ENCODE peak calls at places on chromosomes 11 and 22, in ten cellular contexts. One of them, this sample, is unnamed.

GRCh38 chr11:134223066-134223465 is 701 bp downstream of the NCAPD3 start:
- DNase-seq in colonic mucosa: peak; percentile 25
- DNase-seq in H9: no peak
- DNase-seq in HL-60: no peak
- DNase-seq in endodermal cell: no peak
- DNase-seq in psoas muscle: no peak
- DNase-seq in stomach: no peak
- DNase-seq in HCT116: no peak
- DNase-seq in MCF 10A: peak; percentile 14
- DNase-seq in breast epithelium: no peak
- DNase-seq in this sample: no peak

GRCh38 chr11:68383976-68384501 is 71.6 kb downstream of the LRP5 start:
- DNase-seq in colonic mucosa: peak; percentile 79
- DNase-seq in H9: peak; percentile 76
- DNase-seq in HL-60: peak; percentile 18
- DNase-seq in endodermal cell: peak; percentile 94
- DNase-seq in psoas muscle: peak; percentile 67
- DNase-seq in stomach: peak; percentile 71
- DNase-seq in HCT116: peak; percentile 24
- DNase-seq in MCF 10A: peak; percentile 54
- DNase-seq in breast epithelium: no peak
- DNase-seq in this sample: peak; percentile 55

GRCh38 chr11:2940166-2940929 is 11.1 kb upstream of the PHLDA2 start:
- DNase-seq in colonic mucosa: peak; percentile 87
- DNase-seq in H9: peak; percentile 29
- DNase-seq in HL-60: no peak
- DNase-seq in endodermal cell: peak; percentile 56
- DNase-seq in psoas muscle: peak; percentile 55
- DNase-seq in stomach: peak; percentile 70
- DNase-seq in HCT116: peak; percentile 53
- DNase-seq in MCF 10A: peak; percentile 75
- DNase-seq in breast epithelium: peak; percentile 71
- DNase-seq in this sample: no peak

GRCh38 chr11:10327254-10327653 is 22.4 kb downstream of the ADM start:
- DNase-seq in colonic mucosa: no peak
- DNase-seq in H9: no peak
- DNase-seq in HL-60: peak; percentile 50
- DNase-seq in endodermal cell: no peak
- DNase-seq in psoas muscle: no peak
- DNase-seq in stomach: no peak
- DNase-seq in HCT116: no peak
- DNase-seq in MCF 10A: peak; percentile 36
- DNase-seq in breast epithelium: no peak
- DNase-seq in this sample: no peak

GRCh38 chr11:62647609-62648005 is 1.2 kb upstream of the GANAB start:
- DNase-seq in colonic mucosa: no peak
- DNase-seq in H9: no peak
- DNase-seq in HL-60: no peak
- DNase-seq in endodermal cell: no peak
- DNase-seq in psoas muscle: no peak
- DNase-seq in stomach: no peak
- DNase-seq in HCT116: no peak
- DNase-seq in MCF 10A: no peak
- DNase-seq in breast epithelium: no peak
- DNase-seq in this sample: no peak

GRCh38 chr11:72395993-72396392 is 38.3 kb downstream of the CLPB start:
- DNase-seq in colonic mucosa: no peak
- DNase-seq in H9: no peak
- DNase-seq in HL-60: no peak
- DNase-seq in endodermal cell: no peak
- DNase-seq in psoas muscle: no peak
- DNase-seq in stomach: no peak
- DNase-seq in HCT116: no peak
- DNase-seq in MCF 10A: no peak
- DNase-seq in breast epithelium: no peak
- DNase-seq in this sample: no peak

GRCh38 chr11:110473666-110474065 is 43.9 kb downstream of the FDX1 start:
- DNase-seq in colonic mucosa: no peak
- DNase-seq in H9: no peak
- DNase-seq in HL-60: no peak
- DNase-seq in endodermal cell: no peak
- DNase-seq in psoas muscle: no peak
- DNase-seq in stomach: no peak
- DNase-seq in HCT116: no peak
- DNase-seq in MCF 10A: no peak
- DNase-seq in breast epithelium: no peak
- DNase-seq in this sample: no peak

GRCh38 chr22:33806191-33806590 is 114.1 kb downstream of the LARGE1 start:
- DNase-seq in colonic mucosa: no peak
- DNase-seq in H9: no peak
- DNase-seq in HL-60: no peak
- DNase-seq in endodermal cell: no peak
- DNase-seq in psoas muscle: no peak
- DNase-seq in stomach: no peak
- DNase-seq in HCT116: no peak
- DNase-seq in MCF 10A: no peak
- DNase-seq in breast epithelium: no peak
- DNase-seq in this sample: no peak

GRCh38 chr11:33747969-33748368 is 11.7 kb upstream of the CD59 start:
- DNase-seq in colonic mucosa: no peak
- DNase-seq in H9: no peak
- DNase-seq in HL-60: no peak
- DNase-seq in endodermal cell: no peak
- DNase-seq in psoas muscle: no peak
- DNase-seq in stomach: no peak
- DNase-seq in HCT116: no peak
- DNase-seq in MCF 10A: no peak
- DNase-seq in breast epithelium: no peak
- DNase-seq in this sample: no peak

GRCh38 chr11:88886796-88887195 is 179.0 kb downstream of the GRM5 start:
- DNase-seq in colonic mucosa: peak; percentile 33
- DNase-seq in H9: peak; percentile 43
- DNase-seq in HL-60: peak; percentile 0
- DNase-seq in endodermal cell: peak; percentile 75
- DNase-seq in psoas muscle: no peak
- DNase-seq in stomach: no peak
- DNase-seq in HCT116: peak; percentile 55
- DNase-seq in MCF 10A: peak; percentile 82
- DNase-seq in breast epithelium: no peak
- DNase-seq in this sample: no peak

GRCh38 chr11:100785148-100785983 is 98.3 kb downstream of the ARHGAP42 start:
- DNase-seq in colonic mucosa: no peak
- DNase-seq in H9: peak; percentile 45
- DNase-seq in HL-60: no peak
- DNase-seq in endodermal cell: peak; percentile 72
- DNase-seq in psoas muscle: no peak
- DNase-seq in stomach: peak; percentile 42
- DNase-seq in HCT116: no peak
- DNase-seq in MCF 10A: no peak
- DNase-seq in breast epithelium: no peak
- DNase-seq in this sample: no peak

GRCh38 chr11:76419896-76420295 is 24.9 kb upstream of the EMSY start:
- DNase-seq in colonic mucosa: no peak
- DNase-seq in H9: peak; percentile 46
- DNase-seq in HL-60: no peak
- DNase-seq in endodermal cell: peak; percentile 74
- DNase-seq in psoas muscle: no peak
- DNase-seq in stomach: no peak
- DNase-seq in HCT116: no peak
- DNase-seq in MCF 10A: peak; percentile 16
- DNase-seq in breast epithelium: no peak
- DNase-seq in this sample: no peak
- TF ChIP-seq CTCF in colonic mucosa: peak; percentile 24
- TF ChIP-seq CTCF in H9: peak; percentile 73
- TF ChIP-seq CTCF in HL-60: peak; percentile 64
- TF ChIP-seq CTCF in endodermal cell: peak; percentile 80
- TF ChIP-seq CTCF in psoas muscle: peak; percentile 22
- TF ChIP-seq CTCF in stomach: no peak
- TF ChIP-seq CTCF in HCT116: peak; percentile 58
- TF ChIP-seq CTCF in MCF 10A: peak; percentile 10
- TF ChIP-seq CTCF in breast epithelium: no peak
- TF ChIP-seq CTCF in this sample: no peak

GRCh38 chr11:107969219-107969618 is 39.5 kb upstream of the CUL5 start:
- DNase-seq in colonic mucosa: no peak
- DNase-seq in H9: peak; percentile 36
- DNase-seq in HL-60: no peak
- DNase-seq in endodermal cell: no peak
- DNase-seq in psoas muscle: no peak
- DNase-seq in stomach: no peak
- DNase-seq in HCT116: peak; percentile 7
- DNase-seq in MCF 10A: no peak
- DNase-seq in breast epithelium: no peak
- DNase-seq in this sample: no peak
- TF ChIP-seq CTCF in colonic mucosa: no peak
- TF ChIP-seq CTCF in H9: peak; percentile 41
- TF ChIP-seq CTCF in HL-60: no peak
- TF ChIP-seq CTCF in endodermal cell: peak; percentile 58
- TF ChIP-seq CTCF in psoas muscle: no peak
- TF ChIP-seq CTCF in stomach: no peak
- TF ChIP-seq CTCF in HCT116: peak; percentile 11
- TF ChIP-seq CTCF in MCF 10A: no peak
- TF ChIP-seq CTCF in breast epithelium: no peak
- TF ChIP-seq CTCF in this sample: no peak

GRCh38 chr22:20756846-20757245 is 17.1 kb upstream of the SERPIND1 start:
- DNase-seq in colonic mucosa: no peak
- DNase-seq in H9: no peak
- DNase-seq in HL-60: no peak
- DNase-seq in endodermal cell: no peak
- DNase-seq in psoas muscle: no peak
- DNase-seq in stomach: no peak
- DNase-seq in HCT116: no peak
- DNase-seq in MCF 10A: no peak
- DNase-seq in breast epithelium: no peak
- DNase-seq in this sample: no peak

GRCh38 chr22:20762233-20762796 is 11.6 kb upstream of the SERPIND1 start:
- DNase-seq in colonic mucosa: no peak
- DNase-seq in H9: no peak
- DNase-seq in HL-60: no peak
- DNase-seq in endodermal cell: no peak
- DNase-seq in psoas muscle: no peak
- DNase-seq in stomach: no peak
- DNase-seq in HCT116: no peak
- DNase-seq in MCF 10A: no peak
- DNase-seq in breast epithelium: no peak
- DNase-seq in this sample: no peak

GRCh38 chr22:20760084-20760483 is 13.8 kb upstream of the SERPIND1 start:
- DNase-seq in colonic mucosa: no peak
- DNase-seq in H9: no peak
- DNase-seq in HL-60: no peak
- DNase-seq in endodermal cell: no peak
- DNase-seq in psoas muscle: no peak
- DNase-seq in stomach: no peak
- DNase-seq in HCT116: no peak
- DNase-seq in MCF 10A: no peak
- DNase-seq in breast epithelium: no peak
- DNase-seq in this sample: no peak

GRCh38 chr22:20761536-20761935 is 12.4 kb upstream of the SERPIND1 start:
- DNase-seq in colonic mucosa: no peak
- DNase-seq in H9: no peak
- DNase-seq in HL-60: no peak
- DNase-seq in endodermal cell: no peak
- DNase-seq in psoas muscle: no peak
- DNase-seq in stomach: no peak
- DNase-seq in HCT116: no peak
- DNase-seq in MCF 10A: no peak
- DNase-seq in breast epithelium: no peak
- DNase-seq in this sample: no peak

DNA sequence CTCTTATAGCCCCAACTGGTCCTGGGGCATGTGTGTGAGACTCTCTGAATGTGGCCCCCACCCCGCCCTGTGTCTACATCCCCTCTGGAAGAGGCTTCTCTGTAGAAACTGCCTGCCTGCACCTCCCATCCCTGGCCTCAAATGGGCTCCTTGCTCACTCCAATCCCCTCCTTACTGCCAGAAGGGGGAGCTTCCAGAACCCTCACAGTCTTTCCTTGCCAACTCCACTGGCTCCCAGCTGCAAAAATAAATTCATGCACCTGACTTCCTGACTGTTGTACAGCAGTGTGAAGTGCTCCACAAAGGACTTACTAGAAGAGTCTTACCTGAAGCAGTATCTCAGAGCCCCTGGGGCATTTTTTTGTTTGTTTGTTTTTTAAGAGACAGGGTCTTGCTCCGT is 15.2 kb upstream of the SERPIND1 start:
- DNase-seq in colonic mucosa: no peak
- DNase-seq in H9: peak; percentile 46
- DNase-seq in HL-60: no peak
- DNase-seq in endodermal cell: peak; percentile 53
- DNase-seq in psoas muscle: no peak
- DNase-seq in stomach: no peak
- DNase-seq in HCT116: no peak
- DNase-seq in MCF 10A: peak; percentile 14
- DNase-seq in breast epithelium: no peak
- DNase-seq in this sample: no peak
- TF ChIP-seq CTCF in colonic mucosa: no peak
- TF ChIP-seq CTCF in H9: peak; percentile 55
- TF ChIP-seq CTCF in HL-60: no peak
- TF ChIP-seq CTCF in endodermal cell: peak; percentile 68
- TF ChIP-seq CTCF in psoas muscle: no peak
- TF ChIP-seq CTCF in stomach: no peak
- TF ChIP-seq CTCF in HCT116: peak; percentile 34
- TF ChIP-seq CTCF in MCF 10A: no peak
- TF ChIP-seq CTCF in breast epithelium: no peak
- TF ChIP-seq CTCF in this sample: no peak

GRCh38 chr22:23534201-23534850 is 45.8 kb downstream of the IGLL1 start:
- DNase-seq in colonic mucosa: no peak
- DNase-seq in H9: peak; percentile 41
- DNase-seq in HL-60: no peak
- DNase-seq in endodermal cell: no peak
- DNase-seq in psoas muscle: no peak
- DNase-seq in stomach: no peak
- DNase-seq in HCT116: no peak
- DNase-seq in MCF 10A: no peak
- DNase-seq in breast epithelium: no peak
- DNase-seq in this sample: no peak

GRCh38 chr22:23533771-23534191 is 46.3 kb downstream of the IGLL1 start:
- DNase-seq in colonic mucosa: peak; percentile 68
- DNase-seq in H9: peak; percentile 59
- DNase-seq in HL-60: no peak
- DNase-seq in endodermal cell: peak; percentile 75
- DNase-seq in psoas muscle: no peak
- DNase-seq in stomach: no peak
- DNase-seq in HCT116: no peak
- DNase-seq in MCF 10A: no peak
- DNase-seq in breast epithelium: no peak
- DNase-seq in this sample: no peak

GRCh38 chr22:23532756-23533155 is 47.3 kb downstream of the IGLL1 start:
- DNase-seq in colonic mucosa: no peak
- DNase-seq in H9: peak; percentile 21
- DNase-seq in HL-60: no peak
- DNase-seq in endodermal cell: peak; percentile 43
- DNase-seq in psoas muscle: no peak
- DNase-seq in stomach: no peak
- DNase-seq in HCT116: no peak
- DNase-seq in MCF 10A: no peak
- DNase-seq in breast epithelium: no peak
- DNase-seq in this sample: no peak

GRCh38 chr22:23531966-23532735 is 47.9 kb downstream of the IGLL1 start:
- DNase-seq in colonic mucosa: no peak
- DNase-seq in H9: peak; percentile 25
- DNase-seq in HL-60: no peak
- DNase-seq in endodermal cell: peak; percentile 45
- DNase-seq in psoas muscle: no peak
- DNase-seq in stomach: no peak
- DNase-seq in HCT116: no peak
- DNase-seq in MCF 10A: no peak
- DNase-seq in breast epithelium: no peak
- DNase-seq in this sample: no peak

GRCh38 chr22:23533328-23533762 is 46.7 kb downstream of the IGLL1 start:
- DNase-seq in colonic mucosa: no peak
- DNase-seq in H9: peak; percentile 88
- DNase-seq in HL-60: no peak
- DNase-seq in endodermal cell: peak; percentile 96
- DNase-seq in psoas muscle: no peak
- DNase-seq in stomach: no peak
- DNase-seq in HCT116: no peak
- DNase-seq in MCF 10A: peak; percentile 34
- DNase-seq in breast epithelium: peak; percentile 50
- DNase-seq in this sample: no peak
- TF ChIP-seq CTCF in colonic mucosa: no peak
- TF ChIP-seq CTCF in H9: peak; percentile 71
- TF ChIP-seq CTCF in HL-60: peak; percentile 5
- TF ChIP-seq CTCF in endodermal cell: peak; percentile 80
- TF ChIP-seq CTCF in psoas muscle: no peak
- TF ChIP-seq CTCF in stomach: peak; percentile 17
- TF ChIP-seq CTCF in HCT116: no peak
- TF ChIP-seq CTCF in MCF 10A: no peak
- TF ChIP-seq CTCF in breast epithelium: peak; percentile 18
- TF ChIP-seq CTCF in this sample: no peak

This sample was measured in thoracic aorta.